ENCODE peak calls at places on chromosome 7, in six cellular contexts. X is HCT116, L is PC-3, J is PC-9, O is hepatocyte, H is GM23338. Y is an unnamed sample.

GRCh38 chr7:75721426-75721825 is 17.3 kb downstream of the HIP1 start:
- DNase-seq in X (no peak), L (no peak), J (no peak), O (no peak), H (no peak), Y (no peak)

GRCh38 chr7:137342751-137343482 is 616 bp downstream of the PTN start:
- DNase-seq in X (no peak), L (no peak), J (no peak), O (no peak), H (no peak), Y (peak)

GRCh38 chr7:7970620-7971307 is 2.2 kb downstream of the GLCCI1 start:
- DNase-seq in X (no peak), L (peak), J (no peak), O (no peak), H (no peak), Y (peak)

GRCh38 chr7:88104732-88105131 is 115.1 kb downstream of the SRI start:
- DNase-seq in X (no peak), L (no peak), J (no peak), O (no peak), H (no peak), Y (no peak)

GRCh38 chr7:77309714-77310220 is 106.4 kb downstream of the GSAP start:
- DNase-seq in X (no peak), L (peak), J (no peak), O (no peak), H (no peak), Y (peak)

GRCh38 chr7:44759246-44759645 is 10.6 kb downstream of the ZMIZ2 start:
- DNase-seq in X (no peak), L (no peak), J (no peak), O (no peak), H (no peak), Y (no peak)

GRCh38 chr7:105439174-105439893 is 50.6 kb upstream of the SRPK2 start:
- DNase-seq in X (no peak), L (peak), J (peak), O (no peak), H (no peak), Y (peak)

GRCh38 chr7:72309476-72309875 is 102.7 kb downstream of the CALN1 start:
- DNase-seq in X (no peak), L (no peak), J (no peak), O (no peak), H (no peak), Y (no peak)

GRCh38 chr7:102210787-102211186 is 75.9 kb upstream of the SH2B2 start:
- DNase-seq in X (no peak), L (no peak), J (no peak), O (no peak), H (no peak), Y (no peak)

GRCh38 chr7:4791738-4792536 is 16.5 kb downstream of the AP5Z1 start:
- DNase-seq in X (peak), L (no peak), J (no peak), O (peak), H (peak), Y (no peak)

GRCh38 chr7:41816111-41816510 is 113.2 kb upstream of the INHBA start:
- DNase-seq in X (no peak), L (no peak), J (no peak), O (no peak), H (no peak), Y (no peak)

GRCh38 chr7:144391823-144392255 is 11.7 kb downstream of the NOBOX start:
- DNase-seq in X (peak), L (peak), J (peak), O (peak), H (peak), Y (peak)

GRCh38 chr7:66952343-66953043 is 31.5 kb downstream of the TMEM248 start:
- DNase-seq in X (peak), L (peak), J (peak), O (peak), H (no peak), Y (peak)

GRCh38 chr7:101549734-101550133 is 79.4 kb downstream of the MYL10 start:
- DNase-seq in X (no peak), L (no peak), J (no peak), O (no peak), H (no peak), Y (no peak)

GRCh38 chr7:47651355-47652317 is 69.7 kb upstream of the TNS3 start:
- DNase-seq in X (no peak), L (peak), J (peak), O (no peak), H (no peak), Y (peak)

GRCh38 chr7:154679689-154680088 is 323.2 kb downstream of the PAXIP1 start:
- DNase-seq in X (no peak), L (no peak), J (no peak), O (no peak), H (no peak), Y (no peak)

GRCh38 chr7:157389951-157390730 is 53.3 kb downstream of the DNAJB6 start:
- DNase-seq in X (no peak), L (no peak), J (no peak), O (no peak), H (no peak), Y (no peak)

GRCh38 chr7:607938-608337 is 88.3 kb upstream of the PDGFA start:
- DNase-seq in X (no peak), L (no peak), J (no peak), O (no peak), H (no peak), Y (no peak)

GRCh38 chr7:34158754-34159153 is 253.4 kb downstream of the BMPER start:
- DNase-seq in X (no peak), L (no peak), J (no peak), O (no peak), H (peak), Y (no peak)

GRCh38 chr7:6183006-6183405 is 89.4 kb downstream of the CYTH3 start:
- DNase-seq in X (no peak), L (no peak), J (no peak), O (no peak), H (no peak), Y (no peak)

GRCh38 chr7:33743594-33743993 is 161.7 kb upstream of the BMPER start:
- DNase-seq in X (no peak), L (peak), J (no peak), O (no peak), H (no peak), Y (peak)

GRCh38 chr7:2651336-2651735 is 19.6 kb downstream of the TTYH3 start:
- DNase-seq in X (no peak), L (no peak), J (no peak), O (no peak), H (peak), Y (no peak)

GRCh38 chr7:140249036-140249806 is 72.4 kb upstream of the KDM7A start:
- DNase-seq in X (no peak), L (no peak), J (no peak), O (no peak), H (no peak), Y (no peak)

GRCh38 chr7:151664268-151664667 is 144.6 kb upstream of the RHEB start:
- DNase-seq in X (no peak), L (no peak), J (no peak), O (no peak), H (no peak), Y (no peak)

GRCh38 chr7:118059209-118059608 is 124.8 kb upstream of the LSM8 start:
- DNase-seq in X (no peak), L (peak), J (no peak), O (no peak), H (no peak), Y (peak)

GRCh38 chr7:96287168-96287567 is 34.7 kb downstream of the SLC25A13 start:
- DNase-seq in X (no peak), L (no peak), J (no peak), O (no peak), H (no peak), Y (no peak)

GRCh38 chr7:139893999-139894398 is 64.9 kb downstream of the TBXAS1 start:
- DNase-seq in X (no peak), L (no peak), J (no peak), O (no peak), H (no peak), Y (no peak)

GRCh38 chr7:149794665-149795064 is 21.3 kb upstream of the ZNF467 start:
- DNase-seq in X (no peak), L (no peak), J (peak), O (no peak), H (no peak), Y (no peak)

GRCh38 chr7:148163246-148163645 is 427.3 kb upstream of the C7orf33 start:
- DNase-seq in X (no peak), L (no peak), J (no peak), O (no peak), H (no peak), Y (no peak)

GRCh38 chr7:128409435-128410091 is at the start of gene IMPDH1:
- DNase-seq in X (no peak), L (peak), J (peak), O (peak), H (peak), Y (peak)

GRCh38 chr7:91344911-91345310 is 80.7 kb downstream of the FZD1 start:
- DNase-seq in X (no peak), L (no peak), J (no peak), O (no peak), H (no peak), Y (no peak)

GRCh38 chr7:47149208-47149864 is 432.6 kb downstream of the TNS3 start:
- DNase-seq in X (no peak), L (no peak), J (no peak), O (no peak), H (no peak), Y (no peak)

GRCh38 chr7:74212661-74213060 is 2.9 kb downstream of the LAT2 start:
- DNase-seq in X (no peak), L (no peak), J (no peak), O (no peak), H (no peak), Y (no peak)

GRCh38 chr7:35254496-35255416 is 856 bp upstream of the TBX20 start:
- DNase-seq in X (no peak), L (no peak), J (no peak), O (peak), H (peak), Y (no peak)

GRCh38 chr7:55128693-55129394 is 110.0 kb downstream of the EGFR start:
- DNase-seq in X (no peak), L (no peak), J (no peak), O (no peak), H (no peak), Y (no peak)

DNA sequence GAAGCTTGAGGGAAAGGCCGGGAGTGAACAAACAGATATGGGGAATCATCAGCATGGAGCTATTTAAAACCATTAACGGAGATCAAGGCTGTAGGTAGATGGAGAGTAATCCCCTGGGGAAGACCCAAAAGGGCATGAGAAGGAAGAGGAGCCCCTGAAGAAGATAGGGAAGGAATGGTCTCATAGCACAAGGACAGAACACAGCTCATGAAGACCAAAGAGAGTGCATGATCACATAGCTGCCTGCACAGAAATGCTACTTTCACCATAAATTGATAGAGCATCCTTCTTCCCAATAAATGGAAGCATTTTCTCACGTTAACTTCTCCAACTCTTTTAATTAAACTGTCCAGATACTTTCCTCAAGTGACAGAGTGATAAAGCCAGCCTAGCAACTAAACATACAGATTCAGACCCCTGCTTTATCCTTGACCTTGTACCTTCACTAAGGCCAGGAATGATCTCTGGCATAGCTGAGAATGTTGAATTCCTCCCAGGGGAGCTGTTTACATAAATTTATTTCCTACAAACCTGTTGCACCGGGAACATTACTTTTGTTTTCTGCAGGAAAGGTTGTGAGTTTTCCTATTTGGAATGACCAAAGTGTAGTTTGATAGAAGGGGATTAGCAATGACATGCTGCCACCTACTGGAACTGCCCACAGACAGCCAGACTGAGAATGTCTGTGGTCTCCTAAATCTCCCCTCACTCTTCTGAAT is 110.8 kb upstream of the LRGUK start:
- DNase-seq in X (peak), L (peak), J (peak), O (peak), H (peak), Y (peak)
- TF ChIP-seq CTCF in X (peak), L (peak), J (peak), O (peak), H (peak), Y (peak)

DNA sequence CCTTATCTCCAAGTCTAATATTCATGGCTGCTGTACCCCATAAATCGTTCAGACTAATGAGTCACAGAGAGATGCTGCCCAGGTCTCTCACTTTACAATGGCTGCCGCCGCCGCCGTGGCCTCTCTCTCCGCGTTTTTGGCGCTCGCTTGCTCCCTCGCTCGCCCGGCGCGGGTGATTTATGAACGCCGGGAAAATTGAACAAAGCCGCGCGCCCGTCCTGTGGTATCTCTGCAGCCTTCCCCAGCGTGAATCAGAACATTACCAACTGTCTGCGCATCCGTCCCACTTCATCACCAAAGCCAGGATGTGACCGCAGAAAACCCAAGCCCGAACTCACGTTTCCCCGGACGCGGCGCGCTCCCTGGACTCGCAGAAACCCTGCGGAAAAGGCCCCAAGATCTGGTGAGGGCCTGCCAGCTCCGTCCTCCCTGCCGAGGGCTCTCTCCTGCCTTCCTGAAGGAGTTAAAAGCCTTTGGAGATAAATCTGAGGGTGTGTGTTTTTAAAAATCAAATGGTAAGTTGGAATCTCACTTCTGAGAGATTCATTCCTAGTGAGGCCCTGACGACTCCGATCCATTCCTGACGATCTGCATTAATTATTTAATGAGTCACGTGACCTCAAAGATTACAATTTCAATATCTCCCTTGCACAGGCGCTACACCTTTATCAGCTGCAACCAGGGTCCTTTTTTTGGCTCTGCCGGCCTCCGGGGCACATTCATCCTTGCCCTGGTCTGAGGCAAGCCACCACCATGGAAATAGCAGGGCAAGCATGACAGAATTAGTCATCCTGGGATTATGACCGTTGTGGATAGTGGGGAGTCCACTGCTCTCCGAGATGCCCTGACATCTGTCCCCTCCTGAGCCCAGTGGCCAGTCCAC is 6.2 kb downstream of the HOXA4 start:
- DNase-seq in X (peak), L (no peak), J (no peak), O (no peak), H (no peak), Y (peak)
- TF ChIP-seq EZH2 in X (no peak), L (no peak), J (no peak), O (peak), H (peak), Y (no peak)

GRCh38 chr7:69893915-69894314 is 295.6 kb downstream of the AUTS2 start:
- DNase-seq in X (no peak), L (no peak), J (no peak), O (peak), H (peak), Y (no peak)
- TF ChIP-seq CTCF in X (no peak), L (no peak), J (peak), O (peak), H (peak), Y (no peak)

GRCh38 chr7:127251458-127252379 is 1.0 kb downstream of the GRM8 start:
- DNase-seq in X (no peak), L (no peak), J (no peak), O (peak), H (peak), Y (peak)

GRCh38 chr7:127252380-127252718 is 392 bp downstream of the GRM8 start:
- DNase-seq in X (no peak), L (no peak), J (no peak), O (no peak), H (peak), Y (no peak)

GRCh38 chr7:127252736-127253288 is at the start of gene GRM8:
- DNase-seq in X (no peak), L (peak), J (peak), O (peak), H (peak), Y (peak)

GRCh38 chr7:127254163-127254684 is 1.5 kb upstream of the GRM8 start:
- DNase-seq in X (no peak), L (no peak), J (no peak), O (no peak), H (no peak), Y (no peak)

GRCh38 chr7:127253289-127254162 is 785 bp upstream of the GRM8 start:
- DNase-seq in X (peak), L (peak), J (peak), O (peak), H (peak), Y (peak)
- TF ChIP-seq EZH2 in X (peak), L (no peak), J (no peak), O (no peak), H (no peak), Y (no peak)

GRCh38 chr7:52498319-52498718 is 537.1 kb upstream of the POM121L12 start:
- DNase-seq in X (no peak), L (no peak), J (no peak), O (no peak), H (peak), Y (no peak)

GRCh38 chr7:52502281-52502680 is 533.2 kb upstream of the POM121L12 start:
- DNase-seq in X (no peak), L (no peak), J (no peak), O (no peak), H (no peak), Y (no peak)

GRCh38 chr7:52504546-52504945 is 530.9 kb upstream of the POM121L12 start:
- DNase-seq in X (no peak), L (peak), J (no peak), O (no peak), H (no peak), Y (no peak)

GRCh38 chr7:52501696-52502095 is 533.7 kb upstream of the POM121L12 start:
- DNase-seq in X (no peak), L (no peak), J (no peak), O (no peak), H (no peak), Y (no peak)

GRCh38 chr7:52500796-52501195 is 534.6 kb upstream of the POM121L12 start:
- DNase-seq in X (no peak), L (peak), J (no peak), O (peak), H (no peak), Y (peak)
- TF ChIP-seq CTCF in X (no peak), L (no peak), J (no peak), O (no peak), H (no peak), Y (no peak)